ENCODE peak calls at places on chromosomes 13 and 19, in ten cellular contexts. S is keratinocyte, G is colonic mucosa, Z is IMR-90, B is fibroblast of lung, D is kidney, H is GM12878, F is mesendoderm, X is H9, Q is endodermal cell. W is an unnamed sample.
A peak's percentile ranks its signal among the peaks of the same experiment; 100 is the strongest.

GRCh38 chr13:87656311-87656710 is 14.9 kb upstream of the SLITRK5 start:
- DNase-seq in S (no peak), G (no peak), Z (no peak), B (peak; percentile 70), D (no peak), H (no peak), F (no peak), X (no peak), Q (no peak), W (no peak)

GRCh38 chr19:45817725-45818301 is 2.7 kb upstream of the RSPH6A start:
- DNase-seq in S (no peak), G (no peak), Z (no peak), B (no peak), D (no peak), H (no peak), F (peak; percentile 70), X (peak; percentile 70), Q (peak; percentile 81), W (peak; percentile 53)

GRCh38 chr19:18123819-18124218 is 26.2 kb downstream of the MAST3 start:
- DNase-seq in S (no peak), G (no peak), Z (no peak), B (no peak), D (no peak), H (no peak), F (no peak), X (no peak), Q (no peak), W (no peak)

GRCh38 chr19:16338470-16339360 is 14.1 kb downstream of the KLF2 start:
- DNase-seq in S (no peak), G (no peak), Z (peak; percentile 96), B (peak; percentile 87), D (peak; percentile 79), H (peak; percentile 59), F (peak; percentile 42), X (no peak), Q (peak; percentile 57), W (peak; percentile 72)

GRCh38 chr19:48415395-48415794 is 21.9 kb downstream of the GRIN2D start:
- DNase-seq in S (no peak), G (peak; percentile 95), Z (peak; percentile 36), B (peak; percentile 51), D (peak; percentile 93), H (no peak), F (peak; percentile 93), X (peak; percentile 94), Q (peak; percentile 99), W (peak; percentile 29)

GRCh38 chr19:656751-657559 is 6.1 kb downstream of the RNF126 start:
- DNase-seq in S (no peak), G (no peak), Z (no peak), B (no peak), D (no peak), H (no peak), F (no peak), X (no peak), Q (no peak), W (no peak)

GRCh38 chr19:17260842-17261325 is 3.7 kb downstream of the USHBP1 start:
- DNase-seq in S (peak; percentile 49), G (peak; percentile 89), Z (peak; percentile 64), B (peak; percentile 70), D (peak; percentile 92), H (no peak), F (peak; percentile 96), X (peak; percentile 96), Q (peak; percentile 97), W (peak; percentile 66)

GRCh38 chr19:52007436-52007804 is 591 bp downstream of the ZNF615 start:
- DNase-seq in S (no peak), G (no peak), Z (no peak), B (no peak), D (no peak), H (no peak), F (peak; percentile 54), X (peak; percentile 36), Q (peak; percentile 63), W (no peak)

GRCh38 chr19:11203194-11204075 is 6.1 kb upstream of the KANK2 start:
- DNase-seq in S (no peak), G (peak; percentile 75), Z (peak; percentile 71), B (peak; percentile 97), D (peak; percentile 94), H (no peak), F (peak; percentile 68), X (peak; percentile 79), Q (peak; percentile 93), W (peak; percentile 11)

DNA sequence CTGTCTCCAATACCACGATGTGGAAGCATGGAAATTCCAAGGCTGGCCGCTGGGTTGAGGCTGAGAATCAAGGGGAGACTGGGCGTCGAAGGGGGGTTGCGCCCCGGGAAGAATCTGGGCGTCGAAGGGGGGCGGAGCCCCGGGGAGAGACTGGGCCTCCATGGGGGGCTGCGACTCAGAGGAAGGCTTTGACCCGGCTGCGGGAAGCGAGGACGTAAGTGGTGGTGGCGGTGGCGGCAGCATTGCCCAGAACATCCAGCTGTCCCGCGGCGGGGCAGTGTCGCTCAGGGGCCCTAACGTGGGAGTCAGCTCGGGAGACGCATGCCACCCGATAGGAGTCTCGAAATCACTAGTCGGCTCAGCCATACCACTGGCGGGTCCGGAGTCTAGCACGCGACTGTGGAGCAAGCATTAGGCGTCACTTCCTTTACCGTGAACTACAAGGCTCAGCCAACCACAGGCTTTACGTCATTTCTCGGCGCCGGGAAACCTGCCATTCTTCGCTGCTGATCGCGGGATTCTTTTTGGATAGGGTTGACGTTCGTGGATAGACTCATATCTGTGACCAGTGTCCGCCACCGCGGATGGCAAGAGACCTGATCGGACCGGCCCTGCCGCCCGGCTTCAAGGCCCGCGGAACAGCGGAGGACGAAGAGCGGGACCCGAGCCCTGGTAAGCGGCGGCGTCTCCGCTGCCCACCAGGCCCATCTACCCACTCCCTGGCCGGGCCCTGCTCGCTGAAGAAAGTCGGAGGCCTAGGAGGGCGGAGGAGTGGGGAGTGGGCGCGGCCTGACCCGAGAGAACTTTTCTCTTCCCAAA is at the start of the genes GPALPP1 and NUFIP1:
- DNase-seq in S (peak; percentile 50), G (peak; percentile 96), Z (peak; percentile 95), B (peak; percentile 95), D (peak; percentile 95), H (peak; percentile 64), F (peak; percentile 98), X (peak; percentile 92), Q (peak; percentile 97), W (peak; percentile 92)
- H3K9ac ChIP-seq in S (peak within 1 kb of the TSS; percentile 97), G (peak within 1 kb of the TSS; percentile 90), Z (peak within 1 kb of the TSS; percentile 95), B (peak within 1 kb of the TSS; percentile 99), D (peak within 1 kb of the TSS; percentile 83), H (peak within 1 kb of the TSS; percentile 89), F (peak within 1 kb of the TSS; percentile 95), X (peak within 1 kb of the TSS; percentile 84), Q (peak within 1 kb of the TSS; percentile 83), W (peak within 1 kb of the TSS; percentile 89)

GRCh38 chr13:98459171-98459681 is 117.7 kb downstream of the STK24 start:
- DNase-seq in S (no peak), G (no peak), Z (no peak), B (no peak), D (peak; percentile 52), H (no peak), F (no peak), X (no peak), Q (no peak), W (no peak)
- H3K27ac ChIP-seq in S (no peak overlapping the region), G (no peak overlapping the region), Z (no peak overlapping the region), B (no peak overlapping the region), D (no peak overlapping the region), H (no peak overlapping the region), F (no peak overlapping the region), X (no peak overlapping the region), Q (no peak overlapping the region), W (no peak overlapping the region)

DNA sequence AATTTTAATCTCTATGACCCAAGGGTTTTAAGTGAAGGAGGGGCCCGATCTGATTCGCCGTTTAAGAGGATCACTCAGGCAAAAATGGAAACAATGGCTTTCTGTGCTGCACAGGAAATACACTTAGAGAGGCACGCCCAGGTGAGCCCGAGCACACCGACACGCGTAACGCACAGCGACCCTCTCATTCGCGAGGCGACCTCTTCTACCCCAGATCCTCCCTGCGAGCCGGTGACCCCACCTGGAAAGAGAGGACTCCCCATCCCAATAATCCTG is 216 bp downstream of the SH2D3A start:
- DNase-seq in S (no peak), G (peak; percentile 73), Z (no peak), B (no peak), D (no peak), H (no peak), F (peak; percentile 40), X (no peak), Q (no peak), W (peak; percentile 85)
- H3K9ac ChIP-seq in S (peak overlapping the region; percentile 97), G (peak overlapping the region; percentile 98), Z (no peak overlapping the region), B (no peak overlapping the region), D (peak overlapping the region; percentile 83), H (peak overlapping the region; percentile 55), F (peak overlapping the region; percentile 79), X (peak overlapping the region; percentile 79), Q (peak overlapping the region; percentile 57), W (peak overlapping the region; percentile 99)

GRCh38 chr19:55080915-55081772 is 5.5 kb downstream of the EPS8L1 start:
- DNase-seq in S (no peak), G (peak; percentile 96), Z (peak; percentile 44), B (peak; percentile 53), D (peak; percentile 90), H (peak; percentile 35), F (peak; percentile 94), X (peak; percentile 99), Q (peak; percentile 100), W (peak; percentile 51)
- H3K27ac ChIP-seq in S (peak overlapping the region; percentile 70), G (peak overlapping the region; percentile 72), Z (no peak overlapping the region), B (no peak overlapping the region), D (no peak overlapping the region), H (no peak overlapping the region), F (no peak overlapping the region), X (no peak overlapping the region), Q (no peak overlapping the region), W (no peak overlapping the region)

GRCh38 chr19:47153266-47153665 is 22.6 kb downstream of the SAE1 start:
- DNase-seq in S (no peak), G (no peak), Z (no peak), B (no peak), D (no peak), H (no peak), F (no peak), X (no peak), Q (no peak), W (peak; percentile 31)

GRCh38 chr19:47152205-47152604 is 21.6 kb downstream of the SAE1 start:
- DNase-seq in S (no peak), G (no peak), Z (no peak), B (no peak), D (no peak), H (no peak), F (peak; percentile 58), X (no peak), Q (no peak), W (no peak)

GRCh38 chr19:47155141-47155540 is 24.5 kb downstream of the SAE1 start:
- DNase-seq in S (no peak), G (peak; percentile 43), Z (no peak), B (peak; percentile 70), D (peak; percentile 81), H (no peak), F (no peak), X (no peak), Q (no peak), W (no peak)

GRCh38 chr19:47151627-47152026 is 21.0 kb downstream of the SAE1 start:
- DNase-seq in S (no peak), G (no peak), Z (no peak), B (no peak), D (no peak), H (no peak), F (no peak), X (no peak), Q (no peak), W (no peak)

GRCh38 chr19:47152632-47153031 is 22.0 kb downstream of the SAE1 start:
- DNase-seq in S (no peak), G (peak; percentile 58), Z (peak; percentile 47), B (peak; percentile 8), D (no peak), H (no peak), F (no peak), X (no peak), Q (no peak), W (peak; percentile 89)
- H3K9ac ChIP-seq in S (no peak overlapping the region), G (no peak overlapping the region), Z (no peak overlapping the region), B (no peak overlapping the region), D (no peak overlapping the region), H (no peak overlapping the region), F (no peak overlapping the region), X (no peak overlapping the region), Q (no peak overlapping the region), W (no peak overlapping the region)